ENCODE peak calls at places on chromosomes 4 and X, in four cellular contexts. H, O, G and V are unnamed samples.

GRCh38 chr4:22679518-22679897 is 13.2 kb upstream of the GBA3 start:
- DNase-seq in G (no peak), O (no peak), H (no peak), V (no peak)

GRCh38 chr4:176277162-176277904 is 8.3 kb upstream of the ASB5 start:
- DNase-seq in G (no peak), O (peak), H (peak), V (peak)

GRCh38 chrX:150522494-150522893 is 45.9 kb upstream of the MTM1 start:
- DNase-seq in G (no peak), O (no peak), H (no peak), V (no peak)

GRCh38 chr4:75698162-75698962 is 25.2 kb upstream of the G3BP2 start:
- DNase-seq in G (peak), O (no peak), H (no peak), V (no peak)

GRCh38 chrX:72569786-72570185 is 2.9 kb downstream of the HDAC8 start:
- DNase-seq in H (no peak), O (no peak), G (no peak), V (no peak)

GRCh38 chr4:907691-908437 is 24.3 kb downstream of the GAK start:
- DNase-seq in G (no peak), H (no peak), O (no peak), V (peak)

GRCh38 chrX:80335062-80335830 is 85.0 kb upstream of the TENT5D start:
- DNase-seq in G (no peak), H (peak), O (peak), V (peak)

GRCh38 chr4:59597536-59598232 is 1602.4 kb upstream of the ADGRL3 start:
- DNase-seq in G (no peak), O (no peak), H (no peak), V (no peak)

GRCh38 chr4:3255611-3256186 is 6.7 kb downstream of the MSANTD1 start:
- DNase-seq in G (no peak), O (peak), H (no peak), V (no peak)

GRCh38 chrX:8731579-8732395 is at the start of gene ANOS1:
- DNase-seq in G (no peak), H (peak), O (no peak), V (peak)

GRCh38 chrX:57643698-57644097 is 36.4 kb downstream of the NLRP2B start:
- DNase-seq in H (no peak), O (no peak), G (no peak), V (no peak)

GRCh38 chr4:175614880-175615279 is 197.2 kb downstream of the GPM6A start:
- DNase-seq in O (no peak), H (no peak), G (no peak), V (no peak)

GRCh38 chr4:19575959-19576358 is 675.7 kb upstream of the SLIT2 start:
- DNase-seq in O (no peak), H (no peak), G (no peak), V (peak)

GRCh38 chr4:107736037-107736436 is 16.0 kb upstream of the PAPSS1 start:
- DNase-seq in H (no peak), O (no peak), G (no peak), V (no peak)

GRCh38 chr4:156201050-156201449 is 247.4 kb upstream of the CTSO start:
- DNase-seq in G (no peak), H (no peak), O (no peak), V (no peak)

GRCh38 chrX:118499295-118499694 is 3.7 kb downstream of the DOCK11 start:
- DNase-seq in G (no peak), H (no peak), O (no peak), V (peak)

GRCh38 chrX:100654256-100654655 is 10.3 kb downstream of the SRPX2 start:
- DNase-seq in H (no peak), G (no peak), O (no peak), V (peak)

GRCh38 chrX:136156560-136157117 is 9.3 kb downstream of the FHL1 start:
- DNase-seq in O (no peak), G (no peak), H (no peak), V (no peak)

GRCh38 chrX:16466640-16467432 is 183.1 kb upstream of the S100G start:
- DNase-seq in H (no peak), O (no peak), G (no peak), V (no peak)

GRCh38 chrX:56800801-56801200 is 71.8 kb downstream of the NBDY start:
- DNase-seq in G (no peak), O (peak), H (no peak), V (no peak)

GRCh38 chr4:23373269-23373668 is 516.6 kb downstream of the PPARGC1A start:
- DNase-seq in G (peak), O (peak), H (no peak), V (peak)

GRCh38 chr4:126701756-126702155 is 931.0 kb upstream of the INTU start:
- DNase-seq in O (no peak), H (peak), G (no peak), V (peak)

GRCh38 chrX:68824152-68824433 is 4.7 kb upstream of the EFNB1 start:
- DNase-seq in O (no peak), H (no peak), G (no peak), V (no peak)

GRCh38 chr4:162115323-162115722 is 48.5 kb downstream of the FSTL5 start:
- DNase-seq in G (no peak), O (no peak), H (no peak), V (no peak)

GRCh38 chrX:20410540-20410939 is 143.8 kb upstream of the RPS6KA3 start:
- DNase-seq in O (no peak), G (no peak), H (no peak), V (no peak)

GRCh38 chr4:37757705-37758104 is 68.8 kb upstream of the PGM2 start:
- DNase-seq in O (no peak), G (peak), H (no peak), V (peak)

GRCh38 chr4:98293089-98293887 is 32.1 kb downstream of the RAP1GDS1 start:
- DNase-seq in H (no peak), O (no peak), G (no peak), V (peak)

GRCh38 chr4:138845051-138845450 is 170.5 kb upstream of the NOCT start:
- DNase-seq in O (no peak), H (no peak), G (no peak), V (no peak)

GRCh38 chr4:4968161-4968757 is 51.0 kb downstream of the CYTL1 start:
- DNase-seq in H (no peak), G (no peak), O (no peak), V (no peak)

GRCh38 chr4:99210789-99211188 is 8.3 kb downstream of the ADH6 start:
- DNase-seq in O (no peak), H (no peak), G (no peak), V (no peak)

GRCh38 chr4:111959202-111959601 is 186.1 kb upstream of the FAM241A start:
- DNase-seq in G (peak), H (no peak), O (no peak), V (peak)

GRCh38 chr4:144645102-144645469 is 870 bp upstream of the HHIP start:
- DNase-seq in G (no peak), O (no peak), H (peak), V (no peak)

GRCh38 chrX:1248381-1249061 is 20.1 kb upstream of the CSF2RA start:
- DNase-seq in O (no peak), H (peak), G (no peak), V (no peak)

GRCh38 chrX:39599339-39599738 is 498.4 kb downstream of the BCOR start:
- DNase-seq in O (no peak), H (no peak), G (no peak), V (no peak)

GRCh38 chrX:97529801-97530200 is 646.1 kb downstream of the RPA4 start:
- DNase-seq in G (no peak), O (no peak), H (no peak), V (no peak)

GRCh38 chr4:38231626-38232025 is 271.4 kb downstream of the PTTG2 start:
- DNase-seq in G (no peak), H (no peak), O (peak), V (no peak)

GRCh38 chrX:56798866-56799864 is 70.1 kb downstream of the NBDY start:
- DNase-seq in O (peak), H (no peak), G (no peak), V (no peak)

GRCh38 chr4:84089652-84090437 is 409.2 kb downstream of the NKX6-1 start:
- DNase-seq in H (no peak), G (no peak), O (no peak), V (no peak)
- H3K27ac ChIP-seq in H (no peak), G (no peak), O (no peak), V (no peak)

GRCh38 chrX:86171366-86171765 is 23.1 kb downstream of the DACH2 start:
- DNase-seq in G (no peak), H (no peak), O (no peak), V (peak)
- H3K27ac ChIP-seq in G (no peak), H (no peak), O (no peak), V (no peak)

DNA sequence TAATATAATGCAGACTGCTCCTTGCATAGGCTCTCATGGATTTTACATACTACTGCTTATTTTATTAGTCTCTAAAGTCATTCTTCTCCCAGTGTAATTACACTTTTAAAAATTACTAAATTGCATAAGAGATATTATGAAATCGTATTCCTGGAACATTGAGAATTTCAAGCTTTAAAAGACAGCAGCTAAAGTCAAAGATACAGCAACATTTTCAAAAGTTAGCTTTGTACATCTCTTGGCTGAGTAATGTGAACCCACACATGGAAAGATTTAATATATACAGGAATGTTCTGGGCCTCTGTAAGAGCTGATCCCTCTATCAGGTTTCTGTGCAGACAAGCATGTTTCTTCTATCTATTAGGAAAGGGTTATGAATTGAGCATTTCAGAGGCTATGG is 148.3 kb upstream of the SPRY1 start:
- DNase-seq in H (no peak), G (no peak), O (no peak), V (no peak)
- H3K27ac ChIP-seq in H (no peak), G (no peak), O (no peak), V (no peak)

GRCh38 chr4:119835511-119835910 is 206.9 kb upstream of the PDE5A start:
- DNase-seq in O (no peak), H (no peak), G (no peak), V (no peak)
- H3K27ac ChIP-seq in O (no peak), H (no peak), G (no peak), V (no peak)

GRCh38 chr4:26434030-26434639 is 56.1 kb downstream of the CCKAR start:
- DNase-seq in H (no peak), G (no peak), O (no peak), V (no peak)
- H3K27ac ChIP-seq in H (no peak), G (no peak), O (peak), V (no peak)

DNA sequence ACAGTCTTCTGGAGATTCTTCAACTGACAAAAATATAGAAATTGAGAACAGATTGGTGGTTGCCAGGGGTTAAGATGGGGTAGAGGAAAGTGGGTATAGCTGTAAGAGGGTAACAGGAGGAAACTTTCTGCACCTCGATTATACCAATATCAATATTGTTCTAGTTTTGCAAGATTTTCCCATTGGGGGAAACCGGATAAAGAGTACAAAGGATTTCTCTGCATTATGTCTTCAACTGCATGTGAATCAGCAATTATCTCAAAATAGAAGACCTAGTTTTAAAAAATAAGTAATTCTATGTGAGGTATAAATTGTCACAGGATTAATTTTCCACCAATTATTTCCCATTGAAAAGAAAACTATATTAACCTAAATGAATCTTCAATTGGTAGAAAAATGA is 65.7 kb downstream of the LRBA start:
- DNase-seq in G (no peak), O (no peak), H (no peak), V (no peak)
- H3K27ac ChIP-seq in G (no peak), O (no peak), H (no peak), V (no peak)

GRCh38 chrX:11446331-11446730 is 153.1 kb downstream of the AMELX start:
- DNase-seq in G (no peak), H (no peak), O (no peak), V (no peak)

GRCh38 chrX:11447418-11447817 is 154.2 kb downstream of the AMELX start:
- DNase-seq in H (no peak), G (no peak), O (no peak), V (peak)

GRCh38 chrX:11445540-11445939 is 152.3 kb downstream of the AMELX start:
- DNase-seq in H (no peak), O (no peak), G (no peak), V (no peak)

GRCh38 chrX:11449613-11450012 is 156.4 kb downstream of the AMELX start:
- DNase-seq in H (no peak), G (no peak), O (no peak), V (no peak)

DNA sequence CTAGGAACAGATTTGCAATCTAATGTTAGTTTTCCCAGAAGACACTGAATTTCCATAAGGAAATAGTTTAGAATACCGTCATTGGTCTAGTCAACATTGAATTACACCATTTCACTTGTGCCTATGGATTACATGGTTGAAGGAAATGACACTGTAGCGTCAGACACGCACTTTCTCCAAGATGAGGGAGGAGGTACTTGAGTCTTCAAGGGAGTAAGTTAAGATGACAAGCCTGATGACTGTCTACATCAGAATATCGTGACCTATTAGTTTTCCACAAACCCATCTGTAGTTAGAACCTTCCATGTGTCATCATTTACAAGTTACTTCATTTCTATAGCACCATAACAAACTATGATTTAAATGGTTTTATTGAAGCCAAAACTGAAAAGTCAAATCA is 153.7 kb downstream of the AMELX start:
- DNase-seq in O (no peak), H (no peak), G (no peak), V (no peak)
- H3K27ac ChIP-seq in O (peak), H (no peak), G (no peak), V (no peak)

DNA sequence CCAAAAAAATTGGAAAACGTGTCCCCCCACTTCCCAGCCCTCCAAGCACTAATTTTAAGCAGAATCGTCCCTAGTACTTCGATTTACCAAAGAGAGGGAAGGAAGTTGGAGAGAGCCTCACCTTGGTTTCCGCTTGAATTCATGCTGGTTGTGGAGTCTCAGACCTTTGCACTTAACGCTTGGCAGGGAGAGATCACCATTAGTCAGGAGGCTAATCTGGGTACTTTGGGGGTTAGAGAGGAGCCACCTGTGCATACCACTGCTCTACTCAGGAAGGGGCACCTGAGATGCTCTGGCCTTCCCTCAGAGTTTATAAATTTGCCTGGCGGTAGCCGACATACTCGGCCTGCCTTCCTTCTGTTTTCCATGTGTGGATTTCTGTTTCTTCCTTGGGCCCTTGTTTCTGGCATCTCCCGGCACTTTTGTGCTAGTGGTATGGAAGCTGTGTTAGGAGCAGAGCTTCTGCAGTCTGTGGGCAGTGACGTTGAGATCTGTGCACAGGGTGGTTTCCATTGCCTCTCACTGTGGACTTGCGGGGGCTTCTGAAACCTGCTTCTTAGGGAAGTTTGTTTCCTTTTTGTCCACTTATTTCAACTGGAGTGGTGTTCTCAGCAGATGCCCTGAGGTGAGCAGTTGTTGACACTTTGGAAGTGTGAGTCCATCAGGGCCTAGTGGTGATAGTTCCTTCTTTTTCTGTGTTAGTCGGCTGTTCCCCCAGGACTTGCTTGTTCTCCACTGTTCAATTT is 104.2 kb downstream of the TMEM131L start:
- DNase-seq in O (no peak), G (no peak), H (no peak), V (no peak)
- H3K27ac ChIP-seq in O (no peak), G (no peak), H (peak), V (no peak)

DNA sequence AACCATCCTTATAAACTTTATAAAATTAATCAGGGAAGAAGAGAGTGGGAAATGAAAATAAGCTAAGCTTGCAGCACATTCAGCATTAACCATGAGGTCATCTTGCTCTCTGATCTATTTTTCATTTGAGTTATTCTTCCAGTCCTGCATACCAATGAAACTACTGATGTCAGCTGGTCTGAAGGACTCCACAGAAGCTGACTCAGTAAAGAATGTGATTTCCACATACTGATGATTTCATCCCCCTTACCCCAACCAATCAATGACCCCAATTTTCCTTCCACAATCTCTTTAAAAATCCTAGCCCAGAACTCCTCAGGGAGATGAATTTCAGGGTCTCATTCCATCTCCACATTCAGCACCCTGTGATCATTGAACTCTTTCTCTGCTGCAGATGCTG is 18.8 kb upstream of the DSPP start:
- DNase-seq in O (no peak), G (no peak), H (no peak), V (peak)
- H3K27ac ChIP-seq in O (no peak), G (no peak), H (no peak), V (no peak)

GRCh38 chr4:101282076-101282844 is 65.1 kb downstream of the PPP3CA start:
- DNase-seq in G (no peak), H (no peak), O (no peak), V (no peak)
- H3K27ac ChIP-seq in G (no peak), H (no peak), O (no peak), V (no peak)